ENCODE peak calls at places on chromosomes 12 and 14, in four cellular contexts. H is HepG2, J is H1, P is K562. M is an unnamed sample. For H3K4me1, the result is how much of the 10 kb centered on the place peaks cover.

GRCh38 chr14:72466325-72466724 is 427.6 kb downstream of the DPF3 start:
- DNase-seq in H (no peak), J (no peak), P (no peak), M (no peak)

GRCh38 chr12:89507015-89507824 is 17.4 kb downstream of the GALNT4 start:
- DNase-seq in H (peak), J (no peak), P (no peak), M (no peak)

GRCh38 chr14:20215196-20215595 is 8.3 kb upstream of the OR11H6 start:
- DNase-seq in H (no peak), J (no peak), P (no peak), M (no peak)

GRCh38 chr12:57008113-57008687 is 1.9 kb upstream of the ZBTB39 start:
- DNase-seq in H (peak), J (no peak), P (peak), M (peak)

GRCh38 chr14:89409961-89410360 is 7.1 kb downstream of the FOXN3 start:
- DNase-seq in H (no peak), J (no peak), P (no peak), M (no peak)

GRCh38 chr14:26602902-26603301 is 5.1 kb upstream of the NOVA1 start:
- DNase-seq in H (no peak), J (no peak), P (no peak), M (no peak)

GRCh38 chr12:108318472-108319275 is 20.4 kb downstream of the CMKLR1 start:
- DNase-seq in H (no peak), J (no peak), P (no peak), M (no peak)

GRCh38 chr12:56256326-56256960 is 1.7 kb downstream of the ANKRD52 start:
- DNase-seq in H (no peak), J (no peak), P (no peak), M (no peak)

GRCh38 chr12:49518914-49519573 is 19.8 kb upstream of the KCNH3 start:
- DNase-seq in H (no peak), J (no peak), P (no peak), M (no peak)

GRCh38 chr12:93089805-93090569 is 160.9 kb upstream of the EEA1 start:
- DNase-seq in H (no peak), J (no peak), P (peak), M (no peak)

GRCh38 chr14:67241416-67242362 is at the start of gene PALS1:
- DNase-seq in H (peak), J (no peak), P (peak), M (peak)

GRCh38 chr14:76962303-76962660 is 66.2 kb downstream of the IRF2BPL start:
- DNase-seq in H (no peak), J (no peak), P (no peak), M (no peak)

GRCh38 chr14:76326918-76327689 is 48.8 kb upstream of the ESRRB start:
- DNase-seq in H (no peak), J (no peak), P (no peak), M (no peak)

GRCh38 chr12:123714302-123714627 is 2.1 kb downstream of the ATP6V0A2 start:
- DNase-seq in H (no peak), J (no peak), P (peak), M (no peak)

GRCh38 chr12:21851151-21851550 is 76.6 kb upstream of the KCNJ8 start:
- DNase-seq in H (no peak), J (no peak), P (no peak), M (no peak)
- TF ChIP-seq ATF2 in H (no peak), J (no peak), P (no peak), M (no peak)

GRCh38 chr12:106894774-106895173 is 60.9 kb upstream of the TMEM263 start:
- DNase-seq in H (no peak), J (no peak), P (no peak), M (no peak)

GRCh38 chr12:106889950-106890626 is 65.6 kb upstream of the TMEM263 start:
- DNase-seq in H (no peak), J (no peak), P (no peak), M (no peak)

GRCh38 chr12:106896603-106897002 is 59.1 kb upstream of the TMEM263 start:
- DNase-seq in H (no peak), J (no peak), P (no peak), M (no peak)

GRCh38 chr12:106892075-106892474 is 63.6 kb upstream of the TMEM263 start:
- DNase-seq in H (no peak), J (no peak), P (no peak), M (no peak)

DNA sequence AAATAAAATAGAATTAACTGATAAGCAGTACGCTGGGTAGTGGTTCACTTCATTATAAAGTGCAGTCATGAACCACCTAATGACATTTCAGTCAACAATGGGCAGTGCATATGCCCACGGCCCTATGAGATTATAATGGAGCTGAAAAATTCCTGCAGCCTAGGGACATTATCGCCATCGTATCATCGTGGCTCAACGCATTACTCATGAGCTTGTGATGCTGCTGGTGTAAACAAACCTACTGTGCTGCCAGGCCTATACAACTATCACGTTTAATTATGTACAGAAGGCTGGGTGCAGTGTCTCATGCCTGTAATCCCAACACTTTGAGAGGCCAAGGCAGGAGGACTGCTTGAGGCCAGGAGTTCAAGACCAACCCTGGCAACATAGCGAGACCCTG is 62.3 kb upstream of the TMEM263 start:
- DNase-seq in H (no peak), J (no peak), P (no peak), M (no peak)
- TF ChIP-seq USF2 in H (no peak), J (no peak), P (no peak), M (no peak)

GRCh38 chr14:99758915-99759545 is 34.2 kb upstream of the EML1 start:
- DNase-seq in H (no peak), J (no peak), P (no peak), M (no peak)

GRCh38 chr14:99756796-99757195 is 36.4 kb upstream of the EML1 start:
- DNase-seq in H (no peak), J (no peak), P (no peak), M (no peak)

GRCh38 chr14:99758121-99758871 is 34.9 kb upstream of the EML1 start:
- DNase-seq in H (no peak), J (no peak), P (no peak), M (no peak)

GRCh38 chr14:99755629-99756603 is 37.3 kb upstream of the EML1 start:
- DNase-seq in H (peak), J (no peak), P (no peak), M (no peak)

DNA sequence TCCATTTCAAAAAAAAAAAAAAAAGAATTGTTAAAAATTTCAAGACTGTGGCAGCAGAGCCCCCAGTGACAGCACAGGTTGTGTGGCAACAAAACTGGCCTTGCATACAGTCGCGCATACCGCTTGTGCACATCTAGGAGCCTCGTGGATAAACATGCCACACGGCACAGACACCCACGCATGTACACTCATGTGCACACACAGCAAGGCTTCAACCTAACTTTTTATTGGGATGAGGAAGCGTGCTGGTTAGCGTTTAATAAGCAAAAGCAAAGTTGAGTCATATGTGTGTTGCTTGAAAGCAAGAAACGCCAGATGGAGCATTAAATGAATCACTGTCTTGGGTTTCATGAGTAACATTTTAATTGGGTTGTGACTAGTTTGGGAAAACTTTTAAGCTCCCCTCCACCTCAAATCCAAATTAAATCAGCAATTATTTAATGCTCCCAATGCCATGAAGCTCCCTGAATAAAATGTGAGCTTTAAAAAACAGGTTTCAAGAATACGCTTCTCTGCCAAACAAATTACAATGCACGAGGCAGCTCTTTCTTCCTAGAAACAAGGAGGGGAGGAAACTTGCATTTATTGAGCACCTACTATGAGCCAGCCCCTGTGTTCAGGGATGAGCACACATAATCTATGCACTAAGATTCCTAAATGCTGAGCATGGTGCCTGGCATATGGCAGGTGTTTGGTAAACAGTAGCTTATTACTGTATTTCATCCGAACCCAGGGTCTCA is 35.7 kb upstream of the EML1 start:
- DNase-seq in H (no peak), J (no peak), P (no peak), M (no peak)
- H3K4me1 ChIP-seq in H (under half), J (under half), P (under half), M (under half)

DNA sequence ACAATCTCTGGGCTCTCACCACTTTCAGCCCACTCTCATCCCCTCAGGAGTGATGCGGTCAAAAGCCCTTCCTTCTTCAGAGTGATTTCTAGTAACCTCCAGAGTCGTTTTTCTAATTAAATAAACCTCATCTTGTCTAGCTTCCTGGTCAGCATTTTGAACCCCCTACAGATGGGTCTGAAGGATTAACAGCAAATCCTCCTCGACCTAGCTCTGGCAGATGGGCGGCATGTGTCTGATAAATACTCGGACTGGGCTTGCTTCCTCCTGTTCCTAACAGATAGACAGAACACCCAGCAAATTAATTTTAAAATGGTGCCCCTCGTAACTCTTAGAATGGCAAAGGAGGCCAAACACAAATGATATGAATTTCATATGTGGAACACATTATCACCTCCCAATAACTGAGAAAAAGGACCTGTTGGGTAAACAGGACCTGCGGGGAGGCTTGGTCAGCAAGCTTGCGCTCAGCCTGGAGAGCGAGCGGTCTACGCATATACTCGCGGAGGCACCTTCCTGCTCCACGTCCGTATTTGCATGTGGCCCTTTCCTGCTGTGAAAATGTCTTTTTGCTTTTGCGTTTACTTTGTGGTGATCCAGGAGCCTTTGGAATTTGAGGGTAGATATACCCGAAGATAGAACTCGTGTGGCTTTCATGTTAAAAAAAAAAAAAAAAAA is 79.7 kb downstream of the OTX2 start:
- DNase-seq in H (no peak), J (no peak), P (no peak), M (no peak)
- TF ChIP-seq ATF2 in H (no peak), J (no peak), P (no peak), M (no peak)

GRCh38 chr12:54159140-54159539 is 29.6 kb downstream of the SMUG1 start:
- DNase-seq in H (peak), J (peak), P (peak), M (peak)
- TF ChIP-seq USF2 in H (peak), J (peak), P (peak), M (peak)

GRCh38 chr14:35406090-35406489 is 1.5 kb upstream of the NFKBIA start:
- DNase-seq in H (no peak), J (no peak), P (no peak), M (no peak)
- H3K4me1 ChIP-seq in H (half or more), J (under half), P (under half), M (under half)

M was measured in GM12878.